ENCODE peak calls at places on chromosome 10, in five cellular contexts. One of them, this sample, is unnamed.

GRCh38 chr10:74194999-74195398 is 44.0 kb downstream of the ADK start:
- DNase-seq in suprapubic skin: no peak
- DNase-seq in SK-N-SH: no peak
- DNase-seq in H1: no peak
- DNase-seq in transverse colon: no peak
- DNase-seq in this sample: no peak

GRCh38 chr10:118568327-118568848 is 27.1 kb downstream of the PRLHR start:
- DNase-seq in suprapubic skin: no peak
- DNase-seq in SK-N-SH: peak
- DNase-seq in H1: no peak
- DNase-seq in transverse colon: peak
- DNase-seq in this sample: peak

GRCh38 chr10:86244296-86244695 is 122.3 kb downstream of the GRID1 start:
- DNase-seq in suprapubic skin: no peak
- DNase-seq in SK-N-SH: peak
- DNase-seq in H1: no peak
- DNase-seq in transverse colon: no peak
- DNase-seq in this sample: no peak

GRCh38 chr10:51653025-51653424 is 46.4 kb downstream of the CSTF2T start:
- DNase-seq in suprapubic skin: no peak
- DNase-seq in SK-N-SH: no peak
- DNase-seq in H1: no peak
- DNase-seq in transverse colon: no peak
- DNase-seq in this sample: no peak

GRCh38 chr10:85596389-85596788 is 770.2 kb downstream of the GRID1 start:
- DNase-seq in suprapubic skin: peak
- DNase-seq in SK-N-SH: no peak
- DNase-seq in H1: no peak
- DNase-seq in transverse colon: no peak
- DNase-seq in this sample: no peak

GRCh38 chr10:29788113-29788512 is 153.3 kb upstream of the SVIL start:
- DNase-seq in suprapubic skin: no peak
- DNase-seq in SK-N-SH: no peak
- DNase-seq in H1: no peak
- DNase-seq in transverse colon: no peak
- DNase-seq in this sample: no peak

GRCh38 chr10:29849434-29849833 is 210.0 kb downstream of the JCAD start:
- DNase-seq in suprapubic skin: no peak
- DNase-seq in SK-N-SH: peak
- DNase-seq in H1: no peak
- DNase-seq in transverse colon: no peak
- DNase-seq in this sample: no peak

GRCh38 chr10:31075434-31075833 is 43.8 kb upstream of the ZNF438 start:
- DNase-seq in suprapubic skin: no peak
- DNase-seq in SK-N-SH: no peak
- DNase-seq in H1: no peak
- DNase-seq in transverse colon: no peak
- DNase-seq in this sample: no peak

GRCh38 chr10:103661198-103661950 is 167.9 kb downstream of the NEURL1 start:
- DNase-seq in suprapubic skin: peak
- DNase-seq in SK-N-SH: no peak
- DNase-seq in H1: peak
- DNase-seq in transverse colon: peak
- DNase-seq in this sample: peak

GRCh38 chr10:123703195-123703790 is 37.1 kb downstream of the GPR26 start:
- DNase-seq in suprapubic skin: peak
- DNase-seq in SK-N-SH: no peak
- DNase-seq in H1: no peak
- DNase-seq in transverse colon: no peak
- DNase-seq in this sample: no peak

GRCh38 chr10:17273403-17273802 is 45.4 kb downstream of the VIM start:
- DNase-seq in suprapubic skin: no peak
- DNase-seq in SK-N-SH: no peak
- DNase-seq in H1: no peak
- DNase-seq in transverse colon: no peak
- DNase-seq in this sample: no peak

GRCh38 chr10:79081353-79082034 is 12.7 kb downstream of the ZMIZ1 start:
- DNase-seq in suprapubic skin: no peak
- DNase-seq in SK-N-SH: no peak
- DNase-seq in H1: no peak
- DNase-seq in transverse colon: no peak
- DNase-seq in this sample: no peak

GRCh38 chr10:22338260-22338894 is 6.9 kb upstream of the SPAG6 start:
- DNase-seq in suprapubic skin: no peak
- DNase-seq in SK-N-SH: no peak
- DNase-seq in H1: no peak
- DNase-seq in transverse colon: no peak
- DNase-seq in this sample: no peak

GRCh38 chr10:25707541-25707940 is 226.5 kb upstream of the MYO3A start:
- DNase-seq in suprapubic skin: no peak
- DNase-seq in SK-N-SH: no peak
- DNase-seq in H1: no peak
- DNase-seq in transverse colon: no peak
- DNase-seq in this sample: no peak

GRCh38 chr10:72158174-72158573 is 57.6 kb upstream of the ANAPC16 start:
- DNase-seq in suprapubic skin: no peak
- DNase-seq in SK-N-SH: no peak
- DNase-seq in H1: no peak
- DNase-seq in transverse colon: no peak
- DNase-seq in this sample: no peak

GRCh38 chr10:32054087-32054486 is 2.1 kb downstream of the KIF5B start:
- DNase-seq in suprapubic skin: no peak
- DNase-seq in SK-N-SH: no peak
- DNase-seq in H1: no peak
- DNase-seq in transverse colon: peak
- DNase-seq in this sample: no peak

GRCh38 chr10:59072038-59072437 is 104.4 kb upstream of the PHYHIPL start:
- DNase-seq in suprapubic skin: no peak
- DNase-seq in SK-N-SH: no peak
- DNase-seq in H1: no peak
- DNase-seq in transverse colon: no peak
- DNase-seq in this sample: no peak

GRCh38 chr10:60222060-60222459 is 167.6 kb downstream of the ANK3 start:
- DNase-seq in suprapubic skin: no peak
- DNase-seq in SK-N-SH: no peak
- DNase-seq in H1: no peak
- DNase-seq in transverse colon: no peak
- DNase-seq in this sample: no peak

GRCh38 chr10:6956562-6956961 is 376.5 kb upstream of the PRKCQ start:
- DNase-seq in suprapubic skin: no peak
- DNase-seq in SK-N-SH: no peak
- DNase-seq in H1: no peak
- DNase-seq in transverse colon: no peak
- DNase-seq in this sample: no peak

GRCh38 chr10:24349379-24350110 is 140.6 kb downstream of the KIAA1217 start:
- DNase-seq in suprapubic skin: no peak
- DNase-seq in SK-N-SH: no peak
- DNase-seq in H1: no peak
- DNase-seq in transverse colon: no peak
- DNase-seq in this sample: no peak

GRCh38 chr10:70523044-70523443 is 44.5 kb downstream of the PALD1 start:
- DNase-seq in suprapubic skin: no peak
- DNase-seq in SK-N-SH: no peak
- DNase-seq in H1: no peak
- DNase-seq in transverse colon: no peak
- DNase-seq in this sample: no peak

GRCh38 chr10:3010819-3011422 is 56.4 kb upstream of the PFKP start:
- DNase-seq in suprapubic skin: no peak
- DNase-seq in SK-N-SH: peak
- DNase-seq in H1: no peak
- DNase-seq in transverse colon: no peak
- DNase-seq in this sample: no peak

GRCh38 chr10:70131560-70131937 is 1.1 kb downstream of the AIFM2 start:
- DNase-seq in suprapubic skin: peak
- DNase-seq in SK-N-SH: no peak
- DNase-seq in H1: no peak
- DNase-seq in transverse colon: no peak
- DNase-seq in this sample: no peak

GRCh38 chr10:124996127-124996853 is 54.4 kb downstream of the ZRANB1 start:
- DNase-seq in suprapubic skin: peak
- DNase-seq in SK-N-SH: no peak
- DNase-seq in H1: no peak
- DNase-seq in transverse colon: no peak
- DNase-seq in this sample: no peak

GRCh38 chr10:122570920-122571319 is 10.4 kb downstream of the DMBT1 start:
- DNase-seq in suprapubic skin: no peak
- DNase-seq in SK-N-SH: no peak
- DNase-seq in H1: no peak
- DNase-seq in transverse colon: no peak
- DNase-seq in this sample: no peak

GRCh38 chr10:119859422-119860258 is 13.0 kb downstream of the MCMBP start:
- DNase-seq in suprapubic skin: no peak
- DNase-seq in SK-N-SH: peak
- DNase-seq in H1: no peak
- DNase-seq in transverse colon: no peak
- DNase-seq in this sample: no peak

GRCh38 chr10:115093286-115093775 is at the start of gene ATRNL1:
- DNase-seq in suprapubic skin: no peak
- DNase-seq in SK-N-SH: peak
- DNase-seq in H1: no peak
- DNase-seq in transverse colon: peak
- DNase-seq in this sample: no peak

GRCh38 chr10:78544447-78545085 is 510.9 kb downstream of the RPS24 start:
- DNase-seq in suprapubic skin: peak
- DNase-seq in SK-N-SH: no peak
- DNase-seq in H1: no peak
- DNase-seq in transverse colon: no peak
- DNase-seq in this sample: no peak

GRCh38 chr10:89173075-89173474 is 34.0 kb downstream of the CH25H start:
- DNase-seq in suprapubic skin: no peak
- DNase-seq in SK-N-SH: no peak
- DNase-seq in H1: no peak
- DNase-seq in transverse colon: no peak
- DNase-seq in this sample: no peak

GRCh38 chr10:89163265-89163995 is 43.7 kb downstream of the CH25H start:
- DNase-seq in suprapubic skin: peak
- DNase-seq in SK-N-SH: no peak
- DNase-seq in H1: no peak
- DNase-seq in transverse colon: peak
- DNase-seq in this sample: peak

GRCh38 chr10:64430690-64431323 is 909.6 kb downstream of the REEP3 start:
- DNase-seq in suprapubic skin: no peak
- DNase-seq in SK-N-SH: peak
- DNase-seq in H1: peak
- DNase-seq in transverse colon: peak
- DNase-seq in this sample: no peak

GRCh38 chr10:60704480-60704879 is 73.8 kb upstream of the CDK1 start:
- DNase-seq in suprapubic skin: no peak
- DNase-seq in SK-N-SH: no peak
- DNase-seq in H1: no peak
- DNase-seq in transverse colon: no peak
- DNase-seq in this sample: no peak

GRCh38 chr10:125136087-125136486 is 24.3 kb downstream of the CTBP2 start:
- DNase-seq in suprapubic skin: no peak
- DNase-seq in SK-N-SH: no peak
- DNase-seq in H1: no peak
- DNase-seq in transverse colon: no peak
- DNase-seq in this sample: no peak

GRCh38 chr10:125156196-125156595 is 4.2 kb downstream of the CTBP2 start:
- DNase-seq in suprapubic skin: no peak
- DNase-seq in SK-N-SH: no peak
- DNase-seq in H1: no peak
- DNase-seq in transverse colon: no peak
- DNase-seq in this sample: no peak

GRCh38 chr10:120946497-120946896 is 95.3 kb downstream of the WDR11 start:
- DNase-seq in suprapubic skin: no peak
- DNase-seq in SK-N-SH: no peak
- DNase-seq in H1: no peak
- DNase-seq in transverse colon: no peak
- DNase-seq in this sample: no peak
- H3K27ac ChIP-seq in suprapubic skin: peak
- H3K27ac ChIP-seq in SK-N-SH: no peak
- H3K27ac ChIP-seq in H1: no peak
- H3K27ac ChIP-seq in transverse colon: peak
- H3K27ac ChIP-seq in this sample: no peak

GRCh38 chr10:61795551-61795950 is 105.9 kb upstream of the ARID5B start:
- DNase-seq in suprapubic skin: no peak
- DNase-seq in SK-N-SH: no peak
- DNase-seq in H1: no peak
- DNase-seq in transverse colon: no peak
- DNase-seq in this sample: no peak
- TF ChIP-seq EP300 in suprapubic skin: no peak
- TF ChIP-seq EP300 in SK-N-SH: no peak
- TF ChIP-seq EP300 in H1: no peak
- TF ChIP-seq EP300 in transverse colon: no peak
- TF ChIP-seq EP300 in this sample: no peak

GRCh38 chr10:34734918-34735317 is 80.2 kb downstream of the PARD3 start:
- DNase-seq in suprapubic skin: no peak
- DNase-seq in SK-N-SH: no peak
- DNase-seq in H1: no peak
- DNase-seq in transverse colon: no peak
- DNase-seq in this sample: no peak

GRCh38 chr10:34736976-34737771 is 77.9 kb downstream of the PARD3 start:
- DNase-seq in suprapubic skin: no peak
- DNase-seq in SK-N-SH: no peak
- DNase-seq in H1: no peak
- DNase-seq in transverse colon: no peak
- DNase-seq in this sample: no peak

GRCh38 chr10:34740321-34740720 is 74.8 kb downstream of the PARD3 start:
- DNase-seq in suprapubic skin: no peak
- DNase-seq in SK-N-SH: no peak
- DNase-seq in H1: no peak
- DNase-seq in transverse colon: no peak
- DNase-seq in this sample: no peak

GRCh38 chr10:34739915-34740314 is 75.2 kb downstream of the PARD3 start:
- DNase-seq in suprapubic skin: no peak
- DNase-seq in SK-N-SH: no peak
- DNase-seq in H1: peak
- DNase-seq in transverse colon: peak
- DNase-seq in this sample: no peak

GRCh38 chr10:34737772-34738169 is 77.3 kb downstream of the PARD3 start:
- DNase-seq in suprapubic skin: no peak
- DNase-seq in SK-N-SH: no peak
- DNase-seq in H1: no peak
- DNase-seq in transverse colon: no peak
- DNase-seq in this sample: no peak
- H3K27ac ChIP-seq in suprapubic skin: no peak
- H3K27ac ChIP-seq in SK-N-SH: no peak
- H3K27ac ChIP-seq in H1: no peak
- H3K27ac ChIP-seq in transverse colon: peak
- H3K27ac ChIP-seq in this sample: no peak

GRCh38 chr10:110664483-110665420 is 20.6 kb downstream of the RBM20 start:
- DNase-seq in suprapubic skin: no peak
- DNase-seq in SK-N-SH: no peak
- DNase-seq in H1: no peak
- DNase-seq in transverse colon: peak
- DNase-seq in this sample: no peak
- TF ChIP-seq EP300 in suprapubic skin: no peak
- TF ChIP-seq EP300 in SK-N-SH: no peak
- TF ChIP-seq EP300 in H1: no peak
- TF ChIP-seq EP300 in transverse colon: no peak
- TF ChIP-seq EP300 in this sample: no peak